ENCODE peak calls at places on chromosomes 6 and 20, in ten cellular contexts. One of them, this sample, is unnamed.

GRCh38 chr6:24646771-24647170 is 780 bp upstream of the KIAA0319 start:
- DNase-seq in foreskin fibroblast: no peak
- DNase-seq in RWPE1: peak; percentile 68
- DNase-seq in H7: no peak
- DNase-seq in ELR: peak; percentile 68
- DNase-seq in posterior cingulate gyrus: no peak
- DNase-seq in glutamatergic neuron: no peak
- DNase-seq in NCI-H1930: no peak
- DNase-seq in activated naive CD4-positive, alpha-beta T cell treated with anti-CD3 and anti-CD28 coated beads, Interleukin-2, amount 10 ng/mL, durations not matched to agents 7 days and 5 days: no peak
- DNase-seq in Caki2: peak; percentile 76
- DNase-seq in this sample: no peak

GRCh38 chr6:157985378-157986155 is 3.9 kb downstream of the SYNJ2 start:
- DNase-seq in RWPE1: no peak
- DNase-seq in H7: no peak
- DNase-seq in glutamatergic neuron: no peak
- DNase-seq in ELR: peak; percentile 32
- DNase-seq in activated naive CD4-positive, alpha-beta T cell treated with anti-CD3 and anti-CD28 coated beads, Interleukin-2, amount 10 ng/mL, durations not matched to agents 7 days and 5 days: no peak
- DNase-seq in foreskin fibroblast: no peak
- DNase-seq in Caki2: no peak
- DNase-seq in posterior cingulate gyrus: no peak
- DNase-seq in NCI-H1930: no peak
- DNase-seq in this sample: no peak

GRCh38 chr20:41800040-41800439 is 181.9 kb upstream of the CHD6 start:
- DNase-seq in foreskin fibroblast: no peak
- DNase-seq in posterior cingulate gyrus: no peak
- DNase-seq in activated naive CD4-positive, alpha-beta T cell treated with anti-CD3 and anti-CD28 coated beads, Interleukin-2, amount 10 ng/mL, durations not matched to agents 7 days and 5 days: no peak
- DNase-seq in NCI-H1930: no peak
- DNase-seq in H7: no peak
- DNase-seq in ELR: no peak
- DNase-seq in Caki2: no peak
- DNase-seq in glutamatergic neuron: no peak
- DNase-seq in RWPE1: no peak
- DNase-seq in this sample: no peak

GRCh38 chr20:59802018-59802417 is 131.4 kb downstream of the SYCP2 start:
- DNase-seq in NCI-H1930: no peak
- DNase-seq in posterior cingulate gyrus: no peak
- DNase-seq in glutamatergic neuron: no peak
- DNase-seq in RWPE1: no peak
- DNase-seq in ELR: no peak
- DNase-seq in Caki2: no peak
- DNase-seq in activated naive CD4-positive, alpha-beta T cell treated with anti-CD3 and anti-CD28 coated beads, Interleukin-2, amount 10 ng/mL, durations not matched to agents 7 days and 5 days: no peak
- DNase-seq in foreskin fibroblast: no peak
- DNase-seq in H7: peak; percentile 1
- DNase-seq in this sample: no peak

GRCh38 chr6:19911223-19911622 is 74.1 kb downstream of the ID4 start:
- DNase-seq in H7: no peak
- DNase-seq in Caki2: no peak
- DNase-seq in NCI-H1930: no peak
- DNase-seq in RWPE1: no peak
- DNase-seq in foreskin fibroblast: no peak
- DNase-seq in ELR: no peak
- DNase-seq in posterior cingulate gyrus: no peak
- DNase-seq in glutamatergic neuron: no peak
- DNase-seq in activated naive CD4-positive, alpha-beta T cell treated with anti-CD3 and anti-CD28 coated beads, Interleukin-2, amount 10 ng/mL, durations not matched to agents 7 days and 5 days: no peak
- DNase-seq in this sample: no peak

GRCh38 chr6:156912431-156912830 is 135.3 kb downstream of the ARID1B start:
- DNase-seq in activated naive CD4-positive, alpha-beta T cell treated with anti-CD3 and anti-CD28 coated beads, Interleukin-2, amount 10 ng/mL, durations not matched to agents 7 days and 5 days: no peak
- DNase-seq in posterior cingulate gyrus: no peak
- DNase-seq in NCI-H1930: no peak
- DNase-seq in ELR: no peak
- DNase-seq in glutamatergic neuron: no peak
- DNase-seq in Caki2: no peak
- DNase-seq in H7: no peak
- DNase-seq in foreskin fibroblast: no peak
- DNase-seq in RWPE1: no peak
- DNase-seq in this sample: no peak

GRCh38 chr6:73929421-73929820 is 233.4 kb downstream of the CD109 start:
- DNase-seq in glutamatergic neuron: no peak
- DNase-seq in Caki2: no peak
- DNase-seq in H7: no peak
- DNase-seq in RWPE1: peak; percentile 66
- DNase-seq in foreskin fibroblast: peak; percentile 14
- DNase-seq in activated naive CD4-positive, alpha-beta T cell treated with anti-CD3 and anti-CD28 coated beads, Interleukin-2, amount 10 ng/mL, durations not matched to agents 7 days and 5 days: no peak
- DNase-seq in NCI-H1930: no peak
- DNase-seq in ELR: peak; percentile 16
- DNase-seq in posterior cingulate gyrus: no peak
- DNase-seq in this sample: no peak

GRCh38 chr20:59565768-59566461 is 38.4 kb upstream of the PHACTR3 start:
- DNase-seq in NCI-H1930: no peak
- DNase-seq in glutamatergic neuron: no peak
- DNase-seq in foreskin fibroblast: no peak
- DNase-seq in RWPE1: no peak
- DNase-seq in H7: peak; percentile 26
- DNase-seq in posterior cingulate gyrus: no peak
- DNase-seq in Caki2: no peak
- DNase-seq in activated naive CD4-positive, alpha-beta T cell treated with anti-CD3 and anti-CD28 coated beads, Interleukin-2, amount 10 ng/mL, durations not matched to agents 7 days and 5 days: no peak
- DNase-seq in ELR: no peak
- DNase-seq in this sample: no peak

GRCh38 chr20:32509639-32510066 is 75.5 kb downstream of the NOL4L start:
- DNase-seq in activated naive CD4-positive, alpha-beta T cell treated with anti-CD3 and anti-CD28 coated beads, Interleukin-2, amount 10 ng/mL, durations not matched to agents 7 days and 5 days: peak; percentile 83
- DNase-seq in foreskin fibroblast: no peak
- DNase-seq in RWPE1: no peak
- DNase-seq in posterior cingulate gyrus: no peak
- DNase-seq in NCI-H1930: no peak
- DNase-seq in Caki2: no peak
- DNase-seq in ELR: peak; percentile 73
- DNase-seq in glutamatergic neuron: peak; percentile 16
- DNase-seq in H7: peak; percentile 73
- DNase-seq in this sample: no peak

GRCh38 chr6:5036309-5036708 is 32.5 kb upstream of the RPP40 start:
- DNase-seq in RWPE1: peak; percentile 49
- DNase-seq in glutamatergic neuron: peak; percentile 77
- DNase-seq in foreskin fibroblast: peak; percentile 29
- DNase-seq in activated naive CD4-positive, alpha-beta T cell treated with anti-CD3 and anti-CD28 coated beads, Interleukin-2, amount 10 ng/mL, durations not matched to agents 7 days and 5 days: no peak
- DNase-seq in ELR: peak; percentile 67
- DNase-seq in H7: peak; percentile 87
- DNase-seq in NCI-H1930: no peak
- DNase-seq in Caki2: peak; percentile 61
- DNase-seq in posterior cingulate gyrus: no peak
- DNase-seq in this sample: no peak

GRCh38 chr6:56628105-56628504 is 14.6 kb downstream of the DST start:
- DNase-seq in Caki2: no peak
- DNase-seq in ELR: no peak
- DNase-seq in NCI-H1930: no peak
- DNase-seq in RWPE1: no peak
- DNase-seq in foreskin fibroblast: no peak
- DNase-seq in activated naive CD4-positive, alpha-beta T cell treated with anti-CD3 and anti-CD28 coated beads, Interleukin-2, amount 10 ng/mL, durations not matched to agents 7 days and 5 days: no peak
- DNase-seq in glutamatergic neuron: no peak
- DNase-seq in posterior cingulate gyrus: no peak
- DNase-seq in H7: no peak
- DNase-seq in this sample: no peak

GRCh38 chr6:21227486-21227885 is 366.1 kb upstream of the SOX4 start:
- DNase-seq in ELR: peak; percentile 86
- DNase-seq in foreskin fibroblast: peak; percentile 48
- DNase-seq in glutamatergic neuron: no peak
- DNase-seq in NCI-H1930: no peak
- DNase-seq in activated naive CD4-positive, alpha-beta T cell treated with anti-CD3 and anti-CD28 coated beads, Interleukin-2, amount 10 ng/mL, durations not matched to agents 7 days and 5 days: no peak
- DNase-seq in H7: no peak
- DNase-seq in Caki2: no peak
- DNase-seq in RWPE1: peak; percentile 78
- DNase-seq in posterior cingulate gyrus: no peak
- DNase-seq in this sample: no peak